ENCODE peak calls at places on chromosomes 2 and 18, in four cellular contexts. One of them, this sample, is unnamed.

GRCh38 chr18:36829362-36830140 is 624 bp downstream of the KIAA1328 start:
- DNase-seq in HepG2: peak; percentile 25
- DNase-seq in K562: peak; percentile 32
- DNase-seq in GM12878: no peak
- DNase-seq in this sample: no peak

GRCh38 chr2:120956486-120957156 is 221.0 kb downstream of the GLI2 start:
- DNase-seq in HepG2: no peak
- DNase-seq in K562: no peak
- DNase-seq in GM12878: no peak
- DNase-seq in this sample: no peak

GRCh38 chr18:54224379-54225014 is at the start of gene MBD2:
- DNase-seq in HepG2: peak; percentile 93
- DNase-seq in K562: peak; percentile 86
- DNase-seq in GM12878: peak; percentile 76
- DNase-seq in this sample: peak; percentile 89

GRCh38 chr2:10909050-10909995 is 2.4 kb upstream of the KCNF1 start:
- DNase-seq in HepG2: peak; percentile 23
- DNase-seq in K562: peak; percentile 54
- DNase-seq in GM12878: no peak
- DNase-seq in this sample: peak; percentile 35

GRCh38 chr2:105802587-105802986 is 57.9 kb downstream of the NCK2 start:
- DNase-seq in HepG2: no peak
- DNase-seq in K562: no peak
- DNase-seq in GM12878: peak; percentile 74
- DNase-seq in this sample: no peak

GRCh38 chr18:21194871-21195771 is 46.9 kb upstream of the GREB1L start:
- DNase-seq in HepG2: peak; percentile 24
- DNase-seq in K562: peak; percentile 21
- DNase-seq in GM12878: no peak
- DNase-seq in this sample: peak; percentile 79

GRCh38 chr2:175633227-175633626 is 368.8 kb downstream of the LNPK start:
- DNase-seq in HepG2: no peak
- DNase-seq in K562: no peak
- DNase-seq in GM12878: no peak
- DNase-seq in this sample: no peak

GRCh38 chr2:1915746-1916145 is 171.4 kb upstream of the PXDN start:
- DNase-seq in HepG2: no peak
- DNase-seq in K562: no peak
- DNase-seq in GM12878: no peak
- DNase-seq in this sample: no peak

GRCh38 chr2:224802407-224802806 is 86.2 kb upstream of the CCDC195 start:
- DNase-seq in HepG2: no peak
- DNase-seq in K562: no peak
- DNase-seq in GM12878: no peak
- DNase-seq in this sample: no peak

DNA sequence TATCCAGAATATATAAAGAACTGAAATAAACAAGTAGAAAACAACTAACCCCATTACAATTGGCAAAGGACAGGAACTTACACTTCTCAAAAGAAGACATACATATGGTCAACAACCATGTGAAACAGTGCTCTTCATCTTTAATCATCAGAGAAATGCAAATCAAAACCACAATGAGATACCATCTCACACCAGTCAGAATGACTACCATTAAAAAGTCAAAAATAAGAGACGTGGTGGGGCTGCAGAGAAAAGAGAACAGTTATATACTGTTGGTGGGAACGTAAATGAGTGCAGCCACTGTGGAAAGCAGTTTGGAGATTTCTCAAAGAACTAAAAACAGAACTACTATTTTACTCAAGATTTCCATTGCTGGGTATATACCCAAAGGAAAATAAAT is 1696.3 kb upstream of the TMEFF2 start:
- DNase-seq in HepG2: no peak
- DNase-seq in K562: no peak
- DNase-seq in GM12878: no peak
- DNase-seq in this sample: no peak
- TF ChIP-seq REST in HepG2: no peak
- TF ChIP-seq REST in K562: no peak
- TF ChIP-seq REST in GM12878: no peak
- TF ChIP-seq REST in this sample: no peak

DNA sequence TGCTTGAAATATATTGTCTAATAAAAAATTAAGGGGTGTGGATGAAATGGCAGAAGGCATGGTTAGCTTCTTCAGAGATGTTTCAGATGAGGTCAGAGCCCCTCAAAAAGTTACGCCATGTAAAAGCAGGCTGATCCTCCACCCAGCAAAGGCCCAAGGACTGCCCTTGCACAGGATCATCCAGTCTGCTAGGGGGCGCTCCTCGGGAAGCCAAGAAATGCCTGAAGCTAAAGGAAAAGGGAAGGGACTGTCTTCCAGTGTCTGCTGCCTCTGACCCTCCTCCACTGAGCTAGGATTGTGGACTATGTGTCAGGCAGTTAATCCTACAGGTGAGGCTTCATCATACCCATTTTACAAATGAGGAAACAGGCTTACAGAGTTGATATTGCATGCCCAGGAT is 33.8 kb upstream of the TEX51 start:
- DNase-seq in HepG2: no peak
- DNase-seq in K562: no peak
- DNase-seq in GM12878: no peak
- DNase-seq in this sample: peak; percentile 3
- TF ChIP-seq SRF in HepG2: no peak
- TF ChIP-seq SRF in K562: no peak
- TF ChIP-seq SRF in GM12878: no peak
- TF ChIP-seq SRF in this sample: no peak

DNA sequence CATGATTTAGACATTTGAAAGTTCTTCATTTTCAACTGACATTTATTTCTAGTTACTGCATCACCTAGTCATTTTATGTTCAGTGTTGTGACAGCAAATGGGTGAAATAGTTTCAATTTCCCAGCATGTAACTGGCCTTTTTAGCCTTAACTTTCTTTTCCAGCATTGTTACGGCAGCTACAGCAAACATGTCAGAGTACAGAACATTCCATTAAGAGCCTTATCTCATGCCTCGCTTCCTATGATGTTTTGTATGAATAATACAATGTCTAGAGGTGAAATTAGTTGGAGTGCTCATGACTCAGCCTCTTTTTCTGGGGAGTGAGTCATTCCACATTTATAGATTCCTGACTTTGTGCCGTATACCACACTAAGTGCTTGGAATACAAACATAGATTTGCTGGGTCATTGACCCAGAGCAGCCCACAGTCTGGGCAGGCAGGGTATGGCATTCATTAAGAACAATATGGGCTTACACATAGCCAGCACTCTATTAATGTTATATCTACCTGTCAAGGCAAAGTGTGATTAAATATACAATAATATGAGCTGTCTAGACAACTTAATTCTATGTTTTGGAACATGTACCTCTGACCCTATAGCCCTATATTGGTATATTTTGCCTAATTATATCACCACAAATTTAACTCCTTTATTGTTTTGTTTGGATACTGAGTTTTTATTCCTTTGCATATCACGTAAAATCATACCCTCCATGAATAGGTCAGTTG is 72.2 kb downstream of the MAP2 start:
- DNase-seq in HepG2: peak; percentile 86
- DNase-seq in K562: no peak
- DNase-seq in GM12878: no peak
- DNase-seq in this sample: peak; percentile 88
- TF ChIP-seq REST in HepG2: no peak
- TF ChIP-seq REST in K562: no peak
- TF ChIP-seq REST in GM12878: no peak
- TF ChIP-seq REST in this sample: no peak

GRCh38 chr2:221999702-222000101 is 299.1 kb downstream of the PAX3 start:
- DNase-seq in HepG2: no peak
- DNase-seq in K562: no peak
- DNase-seq in GM12878: no peak
- DNase-seq in this sample: no peak
- TF ChIP-seq SRF in HepG2: no peak
- TF ChIP-seq SRF in K562: no peak
- TF ChIP-seq SRF in GM12878: no peak
- TF ChIP-seq SRF in this sample: no peak

GRCh38 chr2:108641766-108642165 is 77.5 kb upstream of the RANBP2 start:
- DNase-seq in HepG2: no peak
- DNase-seq in K562: no peak
- DNase-seq in GM12878: no peak
- DNase-seq in this sample: no peak
- TF ChIP-seq REST in HepG2: no peak
- TF ChIP-seq REST in K562: no peak
- TF ChIP-seq REST in GM12878: no peak
- TF ChIP-seq REST in this sample: no peak

DNA sequence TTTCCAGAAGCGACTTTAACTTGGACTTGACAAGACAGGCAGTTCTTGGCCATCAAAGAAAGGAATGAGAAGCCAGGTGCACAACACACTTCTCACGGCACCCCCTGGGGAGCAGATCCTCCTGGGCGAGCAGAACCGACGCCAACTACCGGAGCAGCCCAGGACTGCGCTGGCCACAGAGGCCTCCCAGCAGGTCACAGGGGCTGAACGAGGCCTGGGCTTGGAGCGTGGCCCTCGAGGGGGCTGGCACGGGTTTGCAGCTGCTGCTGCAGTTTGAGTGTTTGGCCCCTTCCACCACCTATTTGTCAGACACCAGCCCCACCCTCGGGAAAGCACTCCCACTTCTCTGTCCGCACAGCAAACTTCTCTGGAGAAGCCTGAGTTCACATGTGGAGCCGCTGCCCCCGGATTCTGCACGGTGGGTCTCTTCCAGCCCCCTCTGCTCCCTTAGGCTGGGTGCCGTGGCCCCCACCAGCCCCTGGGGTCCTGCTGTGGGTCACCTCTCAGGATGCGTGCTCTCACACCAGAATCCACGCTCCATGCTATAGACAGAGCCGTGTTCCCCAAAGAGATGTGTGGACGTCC is 306.7 kb upstream of the SALL3 start:
- DNase-seq in HepG2: no peak
- DNase-seq in K562: no peak
- DNase-seq in GM12878: no peak
- DNase-seq in this sample: no peak
- TF ChIP-seq SRF in HepG2: no peak
- TF ChIP-seq SRF in K562: no peak
- TF ChIP-seq SRF in GM12878: no peak
- TF ChIP-seq SRF in this sample: no peak

GRCh38 chr2:117603569-117603968 is 210.9 kb upstream of the DDX18 start:
- DNase-seq in HepG2: no peak
- DNase-seq in K562: no peak
- DNase-seq in GM12878: no peak
- DNase-seq in this sample: no peak
- TF ChIP-seq REST in HepG2: no peak
- TF ChIP-seq REST in K562: no peak
- TF ChIP-seq REST in GM12878: no peak
- TF ChIP-seq REST in this sample: no peak